ENCODE peak calls at places on chromosomes 4 and X, in five cellular contexts. E, C, V, B and S are unnamed samples. For H3K36me3, the result is how much of the 10 kb centered on the place peaks cover.

GRCh38 chr4:158856852-158857251 is 88.0 kb downstream of the FNIP2 start:
- DNase-seq in C (peak), V (no peak), E (peak), B (peak), S (no peak)

GRCh38 chr4:127708985-127709384 is 21.2 kb upstream of the SLC25A31 start:
- DNase-seq in C (peak), B (no peak), E (peak), V (no peak), S (peak)

GRCh38 chrX:74351760-74352159 is 47.8 kb downstream of the ZCCHC13 start:
- DNase-seq in V (no peak), B (no peak), C (peak), E (peak), S (no peak)

GRCh38 chrX:125205084-125205917 is 114.4 kb upstream of the TEX13C start:
- DNase-seq in V (no peak), B (peak), E (peak), C (no peak), S (peak)

GRCh38 chrX:102651242-102651967 is at the start of gene GPRASP1:
- DNase-seq in V (peak), C (peak), E (peak), B (peak), S (peak)

GRCh38 chrX:120664081-120664480 is 34.2 kb upstream of the C1GALT1C1 start:
- DNase-seq in C (no peak), V (no peak), E (peak), B (no peak), S (no peak)

GRCh38 chr4:25100710-25101109 is 59.5 kb downstream of the SEPSECS start:
- DNase-seq in C (no peak), E (no peak), V (no peak), B (no peak), S (no peak)

GRCh38 chrX:110373310-110373709 is 14.7 kb downstream of the RTL9 start:
- DNase-seq in B (no peak), E (no peak), V (no peak), C (no peak), S (no peak)

GRCh38 chrX:115289465-115289864 is at the start of gene LUZP4:
- DNase-seq in E (no peak), C (no peak), B (no peak), V (no peak), S (no peak)

GRCh38 chr4:24894243-24894642 is 18.6 kb downstream of the CCDC149 start:
- DNase-seq in B (no peak), C (no peak), E (no peak), V (no peak), S (no peak)

GRCh38 chr4:107006218-107006617 is 29.9 kb downstream of the DKK2 start:
- DNase-seq in C (no peak), E (no peak), B (no peak), V (no peak), S (no peak)

GRCh38 chr4:75834095-75834771 is 68.0 kb downstream of the PPEF2 start:
- DNase-seq in V (no peak), B (no peak), C (no peak), E (no peak), S (no peak)

GRCh38 chr4:142493255-142493976 is 352.7 kb downstream of the INPP4B start:
- DNase-seq in B (no peak), C (no peak), V (no peak), E (peak), S (no peak)

GRCh38 chrX:64975989-64976672 is at the start of gene ZC4H2:
- DNase-seq in B (peak), V (peak), C (peak), E (peak), S (peak)

GRCh38 chrX:2578864-2579263 is 78.1 kb upstream of the DHRSX start:
- DNase-seq in V (no peak), E (no peak), C (no peak), B (no peak), S (no peak)

GRCh38 chr4:54004463-54004862 is 59.9 kb downstream of the CHIC2 start:
- DNase-seq in C (no peak), B (no peak), V (no peak), E (no peak), S (no peak)

GRCh38 chr4:46931981-46932380 is 22.9 kb upstream of the COX7B2 start:
- DNase-seq in E (peak), C (peak), B (peak), V (no peak), S (peak)

GRCh38 chrX:144334577-144334976 is 450.7 kb downstream of the UBE2NL start:
- DNase-seq in B (peak), V (no peak), E (no peak), C (no peak), S (no peak)

DNA sequence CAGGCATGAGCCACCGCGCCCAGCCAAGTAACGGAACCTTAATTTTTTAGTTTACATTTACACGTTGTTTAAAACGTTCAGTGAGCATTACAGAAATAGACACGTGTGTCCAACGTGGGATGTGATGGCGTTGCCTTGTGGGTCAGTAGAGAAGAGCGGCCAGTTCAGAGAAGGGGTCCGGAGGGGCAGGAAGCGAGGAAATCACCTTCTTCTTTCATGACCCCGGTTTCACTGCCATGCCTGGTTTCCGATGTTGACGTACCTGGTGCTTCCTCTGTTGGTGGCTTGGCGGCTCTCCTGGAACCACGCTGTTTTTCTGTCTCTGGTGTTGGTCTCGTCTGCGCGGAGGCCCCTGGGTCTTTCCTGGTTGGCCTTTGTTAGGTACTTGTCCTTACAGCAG is 42.8 kb downstream of the PCGF3 start:
- DNase-seq in V (no peak), B (no peak), E (no peak), C (no peak), S (no peak)
- H3K36me3 ChIP-seq in V (under half), B (under half), E (under half), C (under half), S (under half)

DNA sequence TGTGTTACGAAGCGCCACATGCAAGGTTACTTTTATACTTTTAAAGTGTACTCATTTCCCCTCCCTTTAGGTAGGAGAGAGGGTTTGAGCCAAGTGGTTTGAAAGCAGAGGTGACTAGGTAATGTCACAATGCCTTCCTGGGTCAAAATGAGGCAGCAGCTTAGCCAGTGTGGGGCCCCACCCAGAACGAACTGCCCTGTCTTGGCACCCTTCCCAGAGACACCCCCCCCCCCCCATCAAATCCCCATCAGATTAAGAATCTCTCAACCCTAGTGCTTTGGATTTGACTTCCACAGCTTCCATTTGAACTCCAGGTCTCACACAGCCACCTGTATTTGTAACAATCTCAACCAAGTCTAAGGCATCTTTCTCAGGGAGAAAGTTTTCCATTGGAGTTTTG is 31.1 kb downstream of the BCOR start:
- DNase-seq in V (no peak), E (no peak), C (no peak), B (no peak), S (no peak)
- H3K36me3 ChIP-seq in V (under half), E (under half), C (under half), B (under half), S (under half)

GRCh38 chr4:83267835-83268475 is 16.6 kb downstream of the COQ2 start:
- DNase-seq in C (no peak), B (no peak), E (no peak), V (no peak), S (no peak)
- H3K36me3 ChIP-seq in C (under half), B (under half), E (under half), V (under half), S (under half)

DNA sequence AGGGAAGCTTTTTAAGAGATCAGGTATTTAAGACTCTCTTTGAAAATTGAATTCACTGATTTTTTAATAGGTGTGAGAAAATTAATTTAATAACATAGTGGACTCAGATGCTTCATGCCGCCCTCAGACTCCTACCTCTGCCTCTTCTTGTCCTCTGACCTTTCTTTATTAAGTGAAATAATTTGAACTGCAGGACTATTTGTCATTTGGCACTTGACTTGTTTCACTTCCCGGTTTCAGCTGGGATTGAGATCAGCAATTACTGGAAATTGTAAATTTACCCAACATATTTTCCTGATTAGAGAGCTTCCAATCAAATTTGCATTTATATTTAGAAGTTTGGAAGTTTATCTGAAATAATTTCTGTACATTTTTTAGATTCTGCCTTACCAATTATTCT is 116.8 kb downstream of the CBR4 start:
- DNase-seq in B (no peak), V (no peak), E (no peak), C (no peak), S (no peak)
- H3K36me3 ChIP-seq in B (under half), V (under half), E (under half), C (half or more), S (half or more)

GRCh38 chr4:87118826-87119225 is 101.6 kb downstream of the KLHL8 start:
- DNase-seq in C (peak), V (no peak), B (no peak), E (peak), S (peak)

GRCh38 chr4:87117051-87117729 is 103.2 kb downstream of the KLHL8 start:
- DNase-seq in V (no peak), B (peak), E (no peak), C (no peak), S (no peak)

GRCh38 chr4:87119965-87120364 is 100.5 kb downstream of the KLHL8 start:
- DNase-seq in B (no peak), E (no peak), V (no peak), C (no peak), S (no peak)

GRCh38 chr4:87117730-87118075 is 102.7 kb downstream of the KLHL8 start:
- DNase-seq in E (no peak), B (no peak), C (no peak), V (no peak), S (no peak)

DNA sequence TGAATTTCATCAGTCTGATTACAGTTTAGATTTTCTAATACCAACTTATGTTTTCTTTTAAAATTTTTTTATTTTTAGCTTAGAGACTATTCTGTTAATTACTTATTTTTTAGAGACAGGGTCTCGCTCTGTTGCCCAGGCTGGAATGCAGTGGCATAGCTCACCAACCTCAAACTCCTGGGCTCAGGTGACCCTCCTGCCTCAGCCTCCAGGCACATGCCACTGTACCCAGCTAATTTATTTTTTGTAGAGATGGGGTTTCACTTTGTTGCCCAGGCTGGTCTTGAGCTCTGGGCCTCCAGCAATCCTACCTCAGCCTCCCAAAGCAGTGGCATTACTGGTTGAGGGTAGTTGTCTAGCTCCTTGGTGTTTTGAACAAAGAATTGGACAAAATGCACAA is 102.0 kb downstream of the KLHL8 start:
- DNase-seq in E (no peak), B (no peak), V (no peak), C (no peak), S (no peak)
- H3K36me3 ChIP-seq in E (under half), B (under half), V (under half), C (under half), S (under half)

GRCh38 chr4:73142995-73143547 is 73.6 kb upstream of the COX18 start:
- DNase-seq in E (no peak), C (no peak), B (no peak), V (no peak), S (no peak)
- H3K36me3 ChIP-seq in E (under half), C (half or more), B (under half), V (half or more), S (under half)

GRCh38 chr4:39841894-39842293 is 135.8 kb downstream of the PDS5A start:
- DNase-seq in B (no peak), C (no peak), V (no peak), E (no peak), S (no peak)

GRCh38 chr4:39850727-39851126 is 127.0 kb downstream of the PDS5A start:
- DNase-seq in C (no peak), B (no peak), V (no peak), E (no peak), S (no peak)

GRCh38 chr4:39846135-39846534 is 131.6 kb downstream of the PDS5A start:
- DNase-seq in V (no peak), B (no peak), E (peak), C (peak), S (peak)

GRCh38 chr4:39846705-39847104 is 131.0 kb downstream of the PDS5A start:
- DNase-seq in E (no peak), V (no peak), B (no peak), C (no peak), S (no peak)
- H3K36me3 ChIP-seq in E (under half), V (half or more), B (under half), C (under half), S (under half)

GRCh38 chr4:7799306-7799705 is 140.4 kb downstream of the AFAP1 start:
- DNase-seq in B (no peak), E (no peak), C (no peak), V (no peak), S (no peak)

GRCh38 chr4:7802093-7802726 is 137.5 kb downstream of the AFAP1 start:
- DNase-seq in B (peak), E (peak), V (peak), C (peak), S (peak)

GRCh38 chr4:7800996-7801395 is 138.7 kb downstream of the AFAP1 start:
- DNase-seq in V (no peak), E (no peak), B (no peak), C (no peak), S (no peak)

GRCh38 chr4:7799723-7800122 is 139.9 kb downstream of the AFAP1 start:
- DNase-seq in E (no peak), C (no peak), V (no peak), B (no peak), S (no peak)

GRCh38 chr4:7800410-7800809 is 139.3 kb downstream of the AFAP1 start:
- DNase-seq in C (no peak), E (no peak), B (no peak), V (no peak), S (no peak)
- H3K36me3 ChIP-seq in C (half or more), E (under half), B (under half), V (under half), S (half or more)

GRCh38 chr4:31106419-31106818 is 386.2 kb downstream of the PCDH7 start:
- DNase-seq in B (no peak), V (no peak), C (no peak), E (no peak), S (no peak)

GRCh38 chr4:31114821-31115220 is 394.7 kb downstream of the PCDH7 start:
- DNase-seq in C (peak), V (no peak), E (peak), B (no peak), S (peak)

GRCh38 chr4:31107362-31107761 is 387.2 kb downstream of the PCDH7 start:
- DNase-seq in B (no peak), V (no peak), E (peak), C (peak), S (no peak)

GRCh38 chr4:31108762-31109161 is 388.6 kb downstream of the PCDH7 start:
- DNase-seq in B (no peak), C (no peak), E (no peak), V (no peak), S (no peak)

GRCh38 chr4:31111794-31112193 is 391.6 kb downstream of the PCDH7 start:
- DNase-seq in C (no peak), B (no peak), V (no peak), E (no peak), S (no peak)
- H3K36me3 ChIP-seq in C (under half), B (under half), V (under half), E (under half), S (under half)